ENCODE peak calls at places on chromosomes 5 and 9, in seven cellular contexts. W is GM04503, Y is caudate nucleus, E is HTR-8/SVneo, T is nucleus accumbens, F is Right ventricle myocardium superior, D is islet precursor cell. N is an unnamed sample.
A peak's percentile ranks its signal among the peaks of the same experiment; 100 is the strongest.

GRCh38 chr5:155024015-155024414 is 10.5 kb downstream of the KIF4B start:
- DNase-seq in W (no peak), Y (no peak), E (no peak), T (no peak), F (no peak), D (no peak), N (peak; percentile 69)

GRCh38 chr5:141032626-141033025 is 18.5 kb upstream of the PCDHB1 start:
- DNase-seq in W (no peak), Y (no peak), E (no peak), T (no peak), F (no peak), D (no peak), N (no peak)

GRCh38 chr5:26310415-26310814 is 728.0 kb downstream of the CDH9 start:
- DNase-seq in W (no peak), Y (no peak), E (no peak), T (no peak), F (no peak), D (no peak), N (no peak)

GRCh38 chr5:154129013-154129412 is 61.5 kb upstream of the GALNT10 start:
- DNase-seq in W (no peak), Y (no peak), E (no peak), T (no peak), F (no peak), D (no peak), N (no peak)

GRCh38 chr5:16791036-16791705 is 144.9 kb downstream of the MYO10 start:
- DNase-seq in W (no peak), Y (no peak), E (peak; percentile 81), T (peak; percentile 48), F (no peak), D (no peak), N (no peak)

GRCh38 chr9:77802512-77803293 is 154.6 kb upstream of the GNA14 start:
- DNase-seq in W (no peak), Y (no peak), E (no peak), T (no peak), F (no peak), D (no peak), N (no peak)

GRCh38 chr9:112380771-112381181 is 868 bp downstream of the HSDL2 start:
- DNase-seq in W (no peak), Y (peak; percentile 7), E (no peak), T (no peak), F (no peak), D (no peak), N (peak; percentile 44)

GRCh38 chr5:154628685-154629084 is 126.5 kb upstream of the LARP1 start:
- DNase-seq in W (no peak), Y (no peak), E (no peak), T (no peak), F (no peak), D (no peak), N (no peak)

GRCh38 chr9:38172601-38173000 is 103.6 kb upstream of the SHB start:
- DNase-seq in W (no peak), Y (no peak), E (no peak), T (no peak), F (no peak), D (peak; percentile 86), N (peak; percentile 70)

GRCh38 chr9:1722404-1722803 is 292.7 kb upstream of the SMARCA2 start:
- DNase-seq in W (no peak), Y (no peak), E (no peak), T (no peak), F (no peak), D (peak; percentile 59), N (peak; percentile 70)

GRCh38 chr9:78363221-78363620 is 66.3 kb downstream of the PSAT1 start:
- DNase-seq in W (peak; percentile 59), Y (no peak), E (no peak), T (no peak), F (no peak), D (no peak), N (no peak)

GRCh38 chr5:58056546-58056945 is 403.3 kb downstream of the PLK2 start:
- DNase-seq in W (no peak), Y (no peak), E (no peak), T (no peak), F (no peak), D (no peak), N (no peak)